ENCODE peak calls at places on chromosome 19, in five cellular contexts. J is IMR-90, G is neuronal stem cell, B is mesendoderm, M is H9. I is an unnamed sample. For H3K79me1, the result is how much of the 10 kb centered on the place peaks cover.

GRCh38 chr19:4575267-4575793 is 15.8 kb upstream of the SEMA6B start:
- DNase-seq in J (peak), B (peak), G (no peak), M (peak), I (peak)

GRCh38 chr19:35076026-35076370 is 34.5 kb downstream of the HPN start:
- DNase-seq in M (no peak), B (no peak), G (no peak), J (no peak), I (no peak)

GRCh38 chr19:512548-513365 is 5.5 kb downstream of the TPGS1 start:
- DNase-seq in M (no peak), B (no peak), J (no peak), G (no peak), I (no peak)

GRCh38 chr19:47391510-47392223 is 27.7 kb downstream of the MEIS3 start:
- DNase-seq in M (peak), J (peak), G (peak), B (peak), I (peak)

GRCh38 chr19:48794291-48794690 is 16.5 kb downstream of the BCAT2 start:
- DNase-seq in J (no peak), B (no peak), G (no peak), M (no peak), I (no peak)

GRCh38 chr19:40921005-40921897 is 39.2 kb upstream of the CYP2A7 start:
- DNase-seq in G (no peak), B (peak), J (no peak), M (no peak), I (peak)

GRCh38 chr19:11296264-11296663 is 304 bp downstream of the TSPAN16 start:
- DNase-seq in B (no peak), G (no peak), J (no peak), M (no peak), I (no peak)

GRCh38 chr19:4354897-4355296 is 11.5 kb downstream of the MPND start:
- DNase-seq in B (no peak), G (no peak), J (no peak), M (no peak), I (no peak)

GRCh38 chr19:40502647-40503046 is 35.8 kb downstream of the SPTBN4 start:
- DNase-seq in M (peak), G (no peak), B (peak), J (no peak), I (no peak)

GRCh38 chr19:41233748-41234240 is 14.8 kb downstream of the AXL start:
- DNase-seq in G (no peak), B (no peak), M (no peak), J (no peak), I (no peak)

GRCh38 chr19:11378319-11379189 is 4.1 kb downstream of the SWSAP1 start:
- DNase-seq in G (peak), J (peak), M (peak), B (peak), I (peak)

GRCh38 chr19:41205995-41206394 is 13.0 kb downstream of the CYP2S1 start:
- DNase-seq in G (no peak), J (no peak), B (no peak), M (no peak), I (no peak)

GRCh38 chr19:13906525-13906904 is 514 bp downstream of the CC2D1A start:
- DNase-seq in B (no peak), M (no peak), G (no peak), J (no peak), I (no peak)

GRCh38 chr19:49486232-49486631 is 1.2 kb upstream of the RPL13A start:
- DNase-seq in B (no peak), G (no peak), M (peak), J (no peak), I (no peak)

GRCh38 chr19:38759590-38760003 is 13.7 kb downstream of the LGALS7 start:
- DNase-seq in B (no peak), M (no peak), J (no peak), G (no peak), I (no peak)

GRCh38 chr19:36771275-36772231 is 1.1 kb downstream of the ZNF850 start:
- DNase-seq in B (peak), G (peak), M (peak), J (peak), I (peak)

GRCh38 chr19:31214086-31214485 is 135.2 kb downstream of the TSHZ3 start:
- DNase-seq in B (peak), J (peak), M (no peak), G (no peak), I (peak)

GRCh38 chr19:19488875-19489690 is 26.3 kb downstream of the TSSK6 start:
- DNase-seq in M (peak), B (peak), G (peak), J (peak), I (peak)

GRCh38 chr19:58229255-58229639 is 533 bp downstream of the ZNF544 start:
- DNase-seq in G (no peak), M (peak), J (peak), B (peak), I (peak)

GRCh38 chr19:15137777-15138176 is 30.6 kb downstream of the SYDE1 start:
- DNase-seq in B (no peak), J (peak), M (no peak), G (no peak), I (peak)

GRCh38 chr19:10086904-10087256 is 763 bp downstream of the SHFL start:
- DNase-seq in J (no peak), B (no peak), G (no peak), M (no peak), I (no peak)

GRCh38 chr19:17348700-17349099 is 11.3 kb downstream of the GTPBP3 start:
- DNase-seq in M (peak), G (peak), B (peak), J (peak), I (peak)

GRCh38 chr19:49591731-49592485 is 926 bp downstream of the PRR12 start:
- DNase-seq in B (peak), J (peak), G (no peak), M (peak), I (peak)

GRCh38 chr19:39951686-39952085 is 17.3 kb upstream of the FCGBP start:
- DNase-seq in G (no peak), B (no peak), J (peak), M (no peak), I (peak)

GRCh38 chr19:2443785-2444182 is 13.0 kb downstream of the LMNB2 start:
- DNase-seq in G (no peak), M (no peak), J (no peak), B (no peak), I (no peak)

GRCh38 chr19:29318581-29318980 is 105.6 kb upstream of the UQCRFS1 start:
- DNase-seq in J (no peak), M (no peak), G (no peak), B (no peak), I (no peak)

GRCh38 chr19:42480335-42481095 is 37.8 kb upstream of the CXCL17 start:
- DNase-seq in M (no peak), B (peak), G (no peak), J (peak), I (peak)

GRCh38 chr19:18542936-18543813 is at the start of gene FKBP8:
- DNase-seq in B (peak), M (peak), J (peak), G (peak), I (peak)

GRCh38 chr19:37691881-37692504 is 27.6 kb downstream of the ZNF607 start:
- DNase-seq in J (peak), G (peak), M (peak), B (peak), I (peak)

GRCh38 chr19:40692212-40692551 is 1.7 kb upstream of the NUMBL start:
- DNase-seq in M (no peak), G (no peak), J (no peak), B (no peak), I (no peak)

GRCh38 chr19:6185093-6185824 is 49.8 kb downstream of the ACSBG2 start:
- DNase-seq in G (no peak), J (no peak), B (no peak), M (no peak), I (no peak)

GRCh38 chr19:6185825-6186193 is 50.3 kb downstream of the ACSBG2 start:
- DNase-seq in J (no peak), G (no peak), B (no peak), M (no peak), I (no peak)

GRCh38 chr19:6186435-6186834 is 51.0 kb downstream of the ACSBG2 start:
- DNase-seq in M (no peak), B (no peak), J (no peak), G (no peak), I (no peak)

DNA sequence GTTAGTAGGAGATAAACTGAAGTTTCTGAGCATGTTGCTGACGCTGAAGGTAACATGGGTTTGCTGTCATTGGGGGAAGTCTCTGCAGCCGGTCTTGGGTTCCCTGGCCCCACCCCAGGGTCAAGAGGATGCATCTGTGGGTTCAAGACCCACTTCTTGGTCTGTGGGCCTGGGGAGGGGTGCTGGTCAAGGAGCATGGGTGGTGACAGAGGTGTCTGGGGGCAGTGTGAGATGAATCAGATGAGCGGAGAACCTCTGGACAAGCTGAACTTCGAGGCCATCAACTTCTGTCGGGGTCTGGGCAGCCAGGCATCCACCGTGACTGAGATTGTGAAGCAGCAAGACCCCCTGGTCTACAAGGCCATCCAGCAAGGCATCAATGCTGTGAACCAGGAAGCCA is 51.9 kb downstream of the ACSBG2 start:
- DNase-seq in M (no peak), G (no peak), B (no peak), J (no peak), I (no peak)
- H3K79me1 ChIP-seq in M (under half), G (under half), B (under half), J (under half), I (under half)

GRCh38 chr19:28128341-28128740 is 1084.6 kb downstream of the UQCRFS1 start:
- DNase-seq in B (no peak), G (no peak), J (no peak), M (no peak), I (no peak)
- H4K8ac ChIP-seq in B (no peak), G (no peak), J (no peak), M (no peak), I (no peak)

DNA sequence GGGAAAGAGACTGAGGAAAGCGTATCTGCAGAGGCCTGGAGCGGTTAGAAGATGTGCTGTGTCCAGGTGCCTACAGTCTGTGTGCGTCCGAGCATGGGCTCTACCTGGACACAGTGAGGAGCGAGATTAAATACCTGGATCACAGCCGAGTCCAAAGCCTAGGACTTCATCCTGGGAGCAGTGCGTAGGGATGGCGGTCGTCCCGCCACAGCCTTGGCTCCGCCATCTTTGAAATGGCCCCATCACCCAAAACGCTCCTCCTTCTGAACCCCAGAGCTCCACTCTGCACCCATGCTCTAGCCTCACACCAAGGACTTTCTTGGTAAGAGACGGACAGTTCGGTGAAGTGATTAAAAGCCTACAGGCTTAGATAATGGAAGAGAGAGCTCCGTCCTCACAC is 19.8 kb downstream of the GP6 start:
- DNase-seq in J (no peak), B (no peak), G (no peak), M (no peak), I (no peak)
- H3K9ac ChIP-seq in J (no peak), B (no peak), G (no peak), M (no peak), I (no peak)

GRCh38 chr19:45102481-45102880 is 9.5 kb downstream of the PPP1R37 start:
- DNase-seq in J (no peak), G (no peak), B (no peak), M (no peak), I (no peak)
- H3K79me1 ChIP-seq in J (half or more), G (under half), B (half or more), M (under half), I (under half)

GRCh38 chr19:7478843-7479227 is 10.0 kb downstream of the PEX11G start:
- DNase-seq in M (no peak), G (no peak), B (no peak), J (no peak), I (no peak)

GRCh38 chr19:7476241-7476640 is 12.6 kb downstream of the PEX11G start:
- DNase-seq in M (no peak), G (no peak), B (no peak), J (no peak), I (no peak)

GRCh38 chr19:7476941-7477494 is 11.8 kb downstream of the PEX11G start:
- DNase-seq in B (no peak), J (no peak), G (no peak), M (no peak), I (no peak)

GRCh38 chr19:7477758-7478157 is 11.1 kb downstream of the PEX11G start:
- DNase-seq in M (no peak), B (no peak), G (no peak), J (no peak), I (no peak)

DNA sequence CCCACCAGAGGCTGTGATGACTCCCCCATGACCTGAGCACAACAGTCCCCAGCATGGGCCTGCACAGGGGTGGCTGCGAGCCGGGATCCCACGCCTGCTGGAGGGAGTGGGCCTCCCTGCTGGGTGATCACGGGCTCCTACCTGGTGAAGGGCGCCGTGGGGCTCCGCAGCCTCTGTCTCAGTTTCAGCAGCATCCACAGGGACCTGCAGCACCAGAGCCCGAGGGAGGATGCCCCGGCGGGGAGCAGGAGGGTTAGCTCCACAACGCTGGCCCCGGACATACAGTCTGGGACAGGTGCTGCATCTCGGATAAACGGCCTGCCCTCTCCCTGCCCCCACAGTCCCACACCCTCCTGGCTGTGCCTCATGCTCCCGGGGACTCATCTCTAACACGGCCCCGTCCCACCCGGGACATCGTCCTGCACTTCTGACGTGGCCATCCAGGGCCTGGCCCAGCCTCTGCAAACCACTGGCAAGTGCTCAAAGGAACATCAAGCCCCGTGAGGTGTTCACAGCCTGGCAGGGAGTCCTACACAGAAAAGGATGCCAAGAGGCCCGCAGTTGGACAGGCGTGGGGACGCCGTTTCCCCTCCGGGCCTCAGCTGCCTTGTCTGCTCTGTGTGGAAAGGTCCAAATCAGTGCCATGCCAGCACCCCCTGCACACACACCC is 10.5 kb downstream of the PEX11G start:
- DNase-seq in B (no peak), G (no peak), J (no peak), M (no peak), I (no peak)
- H4K8ac ChIP-seq in B (no peak), G (peak), J (no peak), M (no peak), I (no peak)